ENCODE peak calls at places on chromosomes 1 and 21, in ten cellular contexts. One of them, this sample, is unnamed. For H3K4me1, the result is how much of the 10 kb centered on the place peaks cover.

GRCh38 chr1:216207154-216207553 is 216.1 kb downstream of the USH2A start:
- DNase-seq in lower lobe of right lung: no peak
- DNase-seq in CD8-positive, alpha-beta T cell: no peak
- DNase-seq in IMR-90: no peak
- DNase-seq in stomach: no peak
- DNase-seq in HCT116: no peak
- DNase-seq in OCI-LY7: no peak
- DNase-seq in Peyer's patch: no peak
- DNase-seq in spleen: no peak
- DNase-seq in MM.1S: no peak
- DNase-seq in this sample: no peak

GRCh38 chr1:115545791-115546733 is 95.7 kb upstream of the VANGL1 start:
- DNase-seq in lower lobe of right lung: no peak
- DNase-seq in CD8-positive, alpha-beta T cell: no peak
- DNase-seq in IMR-90: peak
- DNase-seq in stomach: peak
- DNase-seq in HCT116: peak
- DNase-seq in OCI-LY7: no peak
- DNase-seq in Peyer's patch: peak
- DNase-seq in spleen: no peak
- DNase-seq in MM.1S: no peak
- DNase-seq in this sample: peak

GRCh38 chr1:6599141-6599975 is 3.3 kb downstream of the KLHL21 start:
- DNase-seq in lower lobe of right lung: no peak
- DNase-seq in CD8-positive, alpha-beta T cell: peak
- DNase-seq in IMR-90: no peak
- DNase-seq in stomach: no peak
- DNase-seq in HCT116: no peak
- DNase-seq in OCI-LY7: peak
- DNase-seq in Peyer's patch: peak
- DNase-seq in spleen: peak
- DNase-seq in MM.1S: peak
- DNase-seq in this sample: no peak

GRCh38 chr21:44024895-44025353 is 12.8 kb downstream of the TRAPPC10 start:
- DNase-seq in lower lobe of right lung: peak
- DNase-seq in CD8-positive, alpha-beta T cell: no peak
- DNase-seq in IMR-90: peak
- DNase-seq in stomach: no peak
- DNase-seq in HCT116: no peak
- DNase-seq in OCI-LY7: no peak
- DNase-seq in Peyer's patch: no peak
- DNase-seq in spleen: no peak
- DNase-seq in MM.1S: no peak
- DNase-seq in this sample: no peak

GRCh38 chr1:200266871-200267270 is 143.0 kb downstream of the ZNF281 start:
- DNase-seq in lower lobe of right lung: no peak
- DNase-seq in CD8-positive, alpha-beta T cell: no peak
- DNase-seq in IMR-90: no peak
- DNase-seq in stomach: no peak
- DNase-seq in HCT116: no peak
- DNase-seq in OCI-LY7: no peak
- DNase-seq in Peyer's patch: no peak
- DNase-seq in spleen: no peak
- DNase-seq in MM.1S: no peak
- DNase-seq in this sample: no peak

GRCh38 chr1:42037586-42037985 is 115.6 kb upstream of the GUCA2B start:
- DNase-seq in lower lobe of right lung: no peak
- DNase-seq in CD8-positive, alpha-beta T cell: no peak
- DNase-seq in IMR-90: no peak
- DNase-seq in stomach: no peak
- DNase-seq in HCT116: no peak
- DNase-seq in OCI-LY7: no peak
- DNase-seq in Peyer's patch: no peak
- DNase-seq in spleen: no peak
- DNase-seq in MM.1S: no peak
- DNase-seq in this sample: no peak

GRCh38 chr1:6287431-6287886 is 26.6 kb upstream of the GPR153 start:
- DNase-seq in lower lobe of right lung: no peak
- DNase-seq in CD8-positive, alpha-beta T cell: no peak
- DNase-seq in IMR-90: no peak
- DNase-seq in stomach: no peak
- DNase-seq in HCT116: no peak
- DNase-seq in OCI-LY7: no peak
- DNase-seq in Peyer's patch: no peak
- DNase-seq in spleen: no peak
- DNase-seq in MM.1S: no peak
- DNase-seq in this sample: no peak

GRCh38 chr1:237013608-237014007 is 9.4 kb upstream of the MT1HL1 start:
- DNase-seq in lower lobe of right lung: no peak
- DNase-seq in CD8-positive, alpha-beta T cell: no peak
- DNase-seq in IMR-90: no peak
- DNase-seq in stomach: no peak
- DNase-seq in HCT116: no peak
- DNase-seq in OCI-LY7: no peak
- DNase-seq in Peyer's patch: no peak
- DNase-seq in spleen: no peak
- DNase-seq in MM.1S: no peak
- DNase-seq in this sample: no peak

GRCh38 chr1:201409440-201409839 is 10.3 kb upstream of the LAD1 start:
- DNase-seq in lower lobe of right lung: no peak
- DNase-seq in CD8-positive, alpha-beta T cell: no peak
- DNase-seq in IMR-90: peak
- DNase-seq in stomach: no peak
- DNase-seq in HCT116: no peak
- DNase-seq in OCI-LY7: no peak
- DNase-seq in Peyer's patch: no peak
- DNase-seq in spleen: no peak
- DNase-seq in MM.1S: no peak
- DNase-seq in this sample: no peak

GRCh38 chr1:246613131-246613758 is 47.0 kb downstream of the CNST start:
- DNase-seq in lower lobe of right lung: no peak
- DNase-seq in CD8-positive, alpha-beta T cell: no peak
- DNase-seq in IMR-90: no peak
- DNase-seq in stomach: no peak
- DNase-seq in HCT116: no peak
- DNase-seq in OCI-LY7: no peak
- DNase-seq in Peyer's patch: no peak
- DNase-seq in spleen: no peak
- DNase-seq in MM.1S: no peak
- DNase-seq in this sample: no peak

GRCh38 chr21:37130971-37131370 is 57.9 kb downstream of the TTC3 start:
- DNase-seq in lower lobe of right lung: no peak
- DNase-seq in CD8-positive, alpha-beta T cell: no peak
- DNase-seq in IMR-90: peak
- DNase-seq in stomach: no peak
- DNase-seq in HCT116: no peak
- DNase-seq in OCI-LY7: no peak
- DNase-seq in Peyer's patch: no peak
- DNase-seq in spleen: no peak
- DNase-seq in MM.1S: no peak
- DNase-seq in this sample: no peak

DNA sequence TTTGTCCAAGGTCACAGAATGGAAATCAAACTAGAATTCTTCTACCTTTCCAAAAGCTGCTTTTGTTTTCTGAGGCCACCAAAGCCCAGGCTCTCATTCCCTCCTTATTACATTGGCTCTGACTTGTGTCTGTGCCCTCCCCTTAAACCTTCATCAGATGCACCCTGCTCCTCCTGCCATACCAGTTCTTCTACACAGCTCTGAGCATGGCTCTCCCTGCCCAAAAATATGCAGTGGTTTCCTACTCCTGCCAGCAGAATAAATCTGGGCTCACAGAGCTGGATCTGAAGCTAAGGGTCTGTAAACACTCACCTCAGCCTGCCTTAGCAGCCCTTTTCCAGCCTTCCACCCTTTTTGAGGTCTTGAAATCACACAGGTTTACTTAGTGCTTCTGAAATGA is 55.0 kb downstream of the TTC3 start:
- DNase-seq in lower lobe of right lung: no peak
- DNase-seq in CD8-positive, alpha-beta T cell: no peak
- DNase-seq in IMR-90: no peak
- DNase-seq in stomach: no peak
- DNase-seq in HCT116: no peak
- DNase-seq in OCI-LY7: no peak
- DNase-seq in Peyer's patch: no peak
- DNase-seq in spleen: no peak
- DNase-seq in MM.1S: no peak
- DNase-seq in this sample: no peak
- TF ChIP-seq CTCF in lower lobe of right lung: no peak
- TF ChIP-seq CTCF in CD8-positive, alpha-beta T cell: no peak
- TF ChIP-seq CTCF in IMR-90: no peak
- TF ChIP-seq CTCF in stomach: no peak
- TF ChIP-seq CTCF in HCT116: no peak
- TF ChIP-seq CTCF in OCI-LY7: no peak
- TF ChIP-seq CTCF in Peyer's patch: no peak
- TF ChIP-seq CTCF in spleen: no peak
- TF ChIP-seq CTCF in MM.1S: no peak
- TF ChIP-seq CTCF in this sample: no peak

DNA sequence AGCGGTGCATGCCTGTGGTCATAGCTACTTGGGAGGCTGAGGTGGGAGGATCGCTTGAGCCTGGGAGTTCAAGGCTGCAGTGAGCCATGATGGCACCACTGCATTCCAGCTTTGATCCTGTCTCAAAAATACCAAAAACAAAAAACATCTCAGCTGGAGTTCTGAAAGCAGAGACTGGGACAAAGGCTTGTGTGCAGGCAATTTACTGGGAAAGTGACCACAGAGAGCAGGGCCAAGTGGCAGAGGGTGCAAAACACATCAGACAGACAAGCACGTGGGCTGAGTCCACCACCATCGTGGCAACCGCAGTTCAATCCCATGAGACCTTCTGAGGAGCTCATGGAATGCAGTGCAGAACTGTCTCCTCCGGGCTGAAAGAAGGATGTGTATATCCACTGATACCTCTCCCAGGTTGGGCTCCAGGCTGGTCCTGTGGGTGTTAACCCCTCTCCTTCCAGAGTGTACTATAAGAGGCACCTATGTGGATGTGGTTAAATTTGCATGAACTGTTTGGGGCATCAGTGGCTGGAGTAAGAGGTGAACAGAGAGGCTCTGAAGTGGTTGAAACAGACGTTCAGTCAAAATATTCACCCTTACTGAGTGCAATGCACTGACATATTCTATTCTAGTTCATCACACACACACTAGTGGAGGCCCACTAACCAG is 10.8 kb downstream of the PIGP start:
- DNase-seq in lower lobe of right lung: no peak
- DNase-seq in CD8-positive, alpha-beta T cell: no peak
- DNase-seq in IMR-90: no peak
- DNase-seq in stomach: no peak
- DNase-seq in HCT116: no peak
- DNase-seq in OCI-LY7: peak
- DNase-seq in Peyer's patch: no peak
- DNase-seq in spleen: no peak
- DNase-seq in MM.1S: no peak
- DNase-seq in this sample: no peak
- H3K4me1 ChIP-seq in lower lobe of right lung: under half
- H3K4me1 ChIP-seq in CD8-positive, alpha-beta T cell: under half
- H3K4me1 ChIP-seq in IMR-90: under half
- H3K4me1 ChIP-seq in stomach: under half
- H3K4me1 ChIP-seq in HCT116: under half
- H3K4me1 ChIP-seq in OCI-LY7: under half
- H3K4me1 ChIP-seq in Peyer's patch: under half
- H3K4me1 ChIP-seq in spleen: under half
- H3K4me1 ChIP-seq in MM.1S: under half
- H3K4me1 ChIP-seq in this sample: under half

DNA sequence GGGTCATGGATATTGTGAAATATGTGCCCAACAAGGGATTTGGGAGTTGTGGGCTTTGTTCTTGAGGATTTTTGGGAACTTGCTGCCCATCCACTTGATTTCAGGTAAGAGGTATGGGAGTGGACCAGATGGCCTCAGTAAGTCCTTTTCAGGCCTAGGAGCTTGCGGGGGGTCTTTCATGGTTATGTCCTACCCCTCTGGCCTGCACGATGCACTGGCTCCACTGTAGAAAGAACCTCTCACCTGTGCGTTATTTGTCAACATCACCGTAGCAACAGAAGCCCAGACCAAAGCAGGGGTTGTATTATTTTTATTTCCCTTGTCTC is 8.6 kb downstream of the RIIAD1 start:
- DNase-seq in lower lobe of right lung: no peak
- DNase-seq in CD8-positive, alpha-beta T cell: no peak
- DNase-seq in IMR-90: no peak
- DNase-seq in stomach: no peak
- DNase-seq in HCT116: no peak
- DNase-seq in OCI-LY7: no peak
- DNase-seq in Peyer's patch: no peak
- DNase-seq in spleen: no peak
- DNase-seq in MM.1S: no peak
- DNase-seq in this sample: peak
- H3K4me3 ChIP-seq in lower lobe of right lung: no peak
- H3K4me3 ChIP-seq in CD8-positive, alpha-beta T cell: no peak
- H3K4me3 ChIP-seq in IMR-90: no peak
- H3K4me3 ChIP-seq in stomach: no peak
- H3K4me3 ChIP-seq in HCT116: no peak
- H3K4me3 ChIP-seq in OCI-LY7: no peak
- H3K4me3 ChIP-seq in Peyer's patch: peak
- H3K4me3 ChIP-seq in spleen: no peak
- H3K4me3 ChIP-seq in MM.1S: no peak
- H3K4me3 ChIP-seq in this sample: no peak

DNA sequence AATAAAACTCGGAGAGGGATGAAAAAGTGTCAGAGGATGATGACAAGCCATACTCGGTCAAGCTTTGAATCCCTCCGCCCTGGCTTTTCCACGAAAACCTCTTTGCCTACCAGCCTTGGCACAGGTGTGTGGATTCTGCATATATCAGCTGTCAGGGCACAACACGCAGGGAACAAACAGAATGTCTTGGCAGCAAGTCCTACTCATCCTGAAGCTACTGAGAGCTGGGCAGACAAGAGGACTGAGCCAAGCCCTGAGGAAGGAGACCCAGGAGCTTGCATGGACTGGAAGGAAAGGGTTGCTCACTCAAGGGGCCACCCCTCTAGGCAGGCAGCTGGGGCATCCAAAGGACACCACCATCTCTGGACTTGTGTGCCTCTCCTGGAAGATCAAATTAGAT is 132.4 kb downstream of the HMGB4 start:
- DNase-seq in lower lobe of right lung: no peak
- DNase-seq in CD8-positive, alpha-beta T cell: no peak
- DNase-seq in IMR-90: no peak
- DNase-seq in stomach: no peak
- DNase-seq in HCT116: no peak
- DNase-seq in OCI-LY7: no peak
- DNase-seq in Peyer's patch: no peak
- DNase-seq in spleen: no peak
- DNase-seq in MM.1S: no peak
- DNase-seq in this sample: no peak
- TF ChIP-seq CTCF in lower lobe of right lung: no peak
- TF ChIP-seq CTCF in CD8-positive, alpha-beta T cell: no peak
- TF ChIP-seq CTCF in IMR-90: no peak
- TF ChIP-seq CTCF in stomach: no peak
- TF ChIP-seq CTCF in HCT116: no peak
- TF ChIP-seq CTCF in OCI-LY7: no peak
- TF ChIP-seq CTCF in Peyer's patch: no peak
- TF ChIP-seq CTCF in spleen: no peak
- TF ChIP-seq CTCF in MM.1S: no peak
- TF ChIP-seq CTCF in this sample: no peak

GRCh38 chr1:225772848-225773247 is 4.8 kb upstream of the SRP9 start:
- DNase-seq in lower lobe of right lung: no peak
- DNase-seq in CD8-positive, alpha-beta T cell: no peak
- DNase-seq in IMR-90: no peak
- DNase-seq in stomach: peak
- DNase-seq in HCT116: no peak
- DNase-seq in OCI-LY7: no peak
- DNase-seq in Peyer's patch: no peak
- DNase-seq in spleen: no peak
- DNase-seq in MM.1S: no peak
- DNase-seq in this sample: peak
- H3K4me1 ChIP-seq in lower lobe of right lung: under half
- H3K4me1 ChIP-seq in CD8-positive, alpha-beta T cell: under half
- H3K4me1 ChIP-seq in IMR-90: under half
- H3K4me1 ChIP-seq in stomach: half or more
- H3K4me1 ChIP-seq in HCT116: under half
- H3K4me1 ChIP-seq in OCI-LY7: under half
- H3K4me1 ChIP-seq in Peyer's patch: under half
- H3K4me1 ChIP-seq in spleen: half or more
- H3K4me1 ChIP-seq in MM.1S: under half
- H3K4me1 ChIP-seq in this sample: under half

This sample was measured in colonic mucosa.